ENCODE peak calls at places on chromosomes 13 and 19, in nine cellular contexts. K is MM.1S, I is prostate gland, R is colonic mucosa, G is fibroblast of lung, B is GM23248, U is tibial artery, H is stomach, A is upper lobe of right lung. C is an unnamed sample. For H3K9me3, the result is how much of the 10 kb centered on the place peaks cover.

GRCh38 chr13:93286047-93286446 is 59.4 kb downstream of the GPC6 start:
- DNase-seq in G (no peak), R (no peak), B (no peak), H (no peak), U (no peak), A (no peak), I (no peak), K (no peak), C (no peak)

GRCh38 chr19:19051478-19052213 is 12.1 kb upstream of the SLC25A42 start:
- DNase-seq in R (no peak), K (no peak), A (no peak), I (no peak), B (no peak), U (no peak), G (no peak), H (no peak), C (no peak)

GRCh38 chr19:13077233-13077632 is 25.4 kb downstream of the LYL1 start:
- DNase-seq in G (no peak), I (no peak), H (no peak), B (no peak), U (no peak), A (no peak), K (peak), R (no peak), C (no peak)

GRCh38 chr13:41356788-41357187 is 45.7 kb downstream of the NAA16 start:
- DNase-seq in B (no peak), R (no peak), H (no peak), K (no peak), A (no peak), I (no peak), G (no peak), U (no peak), C (no peak)

GRCh38 chr19:28023064-28023463 is 1189.9 kb downstream of the UQCRFS1 start:
- DNase-seq in G (peak), A (no peak), K (no peak), I (no peak), R (no peak), U (no peak), B (peak), H (no peak), C (no peak)

GRCh38 chr19:14516746-14517438 is 1.3 kb downstream of the DNAJB1 start:
- DNase-seq in A (no peak), B (peak), I (no peak), G (no peak), H (no peak), R (peak), K (no peak), U (no peak), C (peak)

GRCh38 chr13:25967144-25967543 is 84.7 kb downstream of the SHISA2 start:
- DNase-seq in U (no peak), K (no peak), B (no peak), A (no peak), G (no peak), H (no peak), R (no peak), I (no peak), C (no peak)

GRCh38 chr13:94660695-94661324 is 51.5 kb downstream of the SOX21 start:
- DNase-seq in H (no peak), A (no peak), G (peak), U (no peak), B (peak), K (peak), I (no peak), R (no peak), C (peak)

GRCh38 chr13:30698023-30698422 is 37.3 kb upstream of the ALOX5AP start:
- DNase-seq in K (no peak), U (peak), B (peak), G (peak), R (no peak), I (no peak), H (no peak), A (no peak), C (no peak)

GRCh38 chr13:110893571-110893970 is 21.3 kb downstream of the ANKRD10 start:
- DNase-seq in I (no peak), B (no peak), U (no peak), A (no peak), H (no peak), K (no peak), R (no peak), G (no peak), C (no peak)

GRCh38 chr19:39582891-39583625 is 19.3 kb upstream of the LGALS13 start:
- DNase-seq in R (no peak), H (no peak), K (no peak), G (no peak), A (no peak), I (no peak), U (no peak), B (no peak), C (no peak)

GRCh38 chr13:96762876-96763275 is 231.4 kb downstream of the OXGR1 start:
- DNase-seq in U (no peak), K (no peak), R (no peak), I (no peak), G (peak), H (no peak), A (no peak), B (peak), C (no peak)

GRCh38 chr19:47158367-47158791 is 27.7 kb downstream of the SAE1 start:
- DNase-seq in B (no peak), U (no peak), H (no peak), K (no peak), I (no peak), R (peak), G (no peak), A (no peak), C (no peak)

GRCh38 chr13:47038196-47038595 is 141.3 kb upstream of the HTR2A start:
- DNase-seq in H (no peak), R (no peak), G (peak), I (no peak), U (no peak), B (peak), K (no peak), A (no peak), C (no peak)

DNA sequence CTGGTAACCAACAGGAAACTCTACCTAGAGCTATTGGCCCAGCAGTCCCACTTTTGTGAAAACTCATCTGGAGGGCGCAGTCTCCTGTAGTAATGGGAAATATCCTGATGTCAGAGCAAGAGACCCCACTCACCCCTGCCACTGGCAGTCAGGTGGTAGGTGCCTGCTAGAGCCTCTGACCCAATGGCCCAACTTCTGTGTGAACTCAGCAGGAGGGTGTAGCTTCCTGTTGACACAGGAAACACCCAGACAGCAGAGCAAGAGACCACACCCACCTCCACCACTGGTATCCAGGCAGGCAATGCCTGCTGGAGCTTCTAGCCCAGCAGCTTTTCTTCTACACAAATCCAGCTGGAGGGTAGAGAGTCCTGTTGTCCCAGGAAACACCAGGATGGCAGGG is 1176.8 kb upstream of the PRR20A start:
- DNase-seq in U (no peak), I (no peak), A (no peak), R (no peak), H (no peak), G (no peak), K (no peak), B (no peak), C (no peak)
- H3K9me3 ChIP-seq in U (under half), I (under half), A (under half), R (under half), H (under half), G (under half), K (under half), B (under half), C (under half)

GRCh38 chr19:35845215-35846037 is 6.9 kb downstream of the NPHS1 start:
- DNase-seq in B (peak), A (no peak), R (peak), H (no peak), U (no peak), I (no peak), K (no peak), G (no peak), C (no peak)

GRCh38 chr19:35841961-35842595 is 10.2 kb downstream of the NPHS1 start:
- DNase-seq in B (no peak), U (no peak), G (no peak), H (no peak), R (no peak), I (no peak), K (no peak), A (no peak), C (no peak)

GRCh38 chr19:35844482-35845214 is 7.7 kb downstream of the NPHS1 start:
- DNase-seq in H (no peak), G (no peak), A (no peak), B (no peak), U (no peak), K (no peak), I (no peak), R (no peak), C (no peak)

GRCh38 chr19:35842666-35843272 is 9.5 kb downstream of the NPHS1 start:
- DNase-seq in U (no peak), I (no peak), G (no peak), H (no peak), R (no peak), B (no peak), K (no peak), A (no peak), C (no peak)

GRCh38 chr19:35843676-35844481 is 8.4 kb downstream of the NPHS1 start:
- DNase-seq in U (no peak), H (peak), B (peak), I (no peak), G (no peak), K (no peak), R (peak), A (no peak), C (no peak)
- H3K27ac ChIP-seq in U (no peak), H (no peak), B (no peak), I (no peak), G (no peak), K (no peak), R (no peak), A (no peak), C (no peak)

GRCh38 chr19:42396542-42397314 is 6.6 kb upstream of the CNFN start:
- DNase-seq in R (peak), H (peak), A (peak), K (peak), U (peak), G (peak), I (peak), B (peak), C (peak)
- H3K4me3 ChIP-seq in R (peak), H (peak), A (peak), K (peak), U (peak), G (peak), I (peak), B (peak), C (peak)

GRCh38 chr19:57105976-57106610 is 13.7 kb upstream of the USP29 start:
- DNase-seq in A (no peak), H (no peak), K (no peak), G (no peak), R (no peak), I (no peak), B (no peak), U (no peak), C (no peak)

GRCh38 chr19:57106646-57107235 is 13.0 kb upstream of the USP29 start:
- DNase-seq in I (no peak), U (no peak), A (no peak), G (no peak), R (no peak), H (no peak), B (no peak), K (no peak), C (no peak)

GRCh38 chr19:57110592-57111328 is 9.0 kb upstream of the USP29 start:
- DNase-seq in K (no peak), G (no peak), A (no peak), B (peak), I (no peak), R (no peak), U (no peak), H (no peak), C (peak)

GRCh38 chr19:57111329-57111644 is 8.5 kb upstream of the USP29 start:
- DNase-seq in A (no peak), G (no peak), I (no peak), R (no peak), B (no peak), K (no peak), H (no peak), U (no peak), C (no peak)
- H3K9me3 ChIP-seq in A (under half), G (under half), I (under half), R (under half), B (under half), K (under half), H (half or more), U (under half), C (under half)

DNA sequence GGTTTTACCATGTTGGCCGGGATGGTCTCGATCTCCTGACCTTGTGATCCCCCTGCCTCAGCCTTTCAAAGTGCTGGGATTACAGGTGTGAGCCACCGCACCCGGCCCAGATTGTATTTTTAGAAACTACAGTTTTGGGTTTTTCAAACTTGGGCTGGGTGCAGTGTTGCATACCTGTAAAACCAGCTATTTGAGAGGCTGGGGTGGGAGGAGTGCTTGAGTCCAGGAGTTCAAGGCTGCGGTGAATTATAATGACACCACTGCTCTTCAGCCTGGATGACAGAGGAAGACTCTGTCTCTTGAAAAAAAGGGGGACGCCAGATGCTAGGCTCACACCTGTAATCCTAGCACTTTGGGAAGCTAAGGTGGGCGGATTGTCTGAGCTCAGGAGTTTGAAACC is 4.2 kb downstream of the CHAF1A start:
- DNase-seq in G (no peak), H (no peak), A (no peak), R (no peak), B (no peak), U (no peak), K (no peak), I (no peak), C (no peak)
- H3K27ac ChIP-seq in G (no peak), H (no peak), A (no peak), R (no peak), B (no peak), U (no peak), K (no peak), I (peak), C (no peak)

DNA sequence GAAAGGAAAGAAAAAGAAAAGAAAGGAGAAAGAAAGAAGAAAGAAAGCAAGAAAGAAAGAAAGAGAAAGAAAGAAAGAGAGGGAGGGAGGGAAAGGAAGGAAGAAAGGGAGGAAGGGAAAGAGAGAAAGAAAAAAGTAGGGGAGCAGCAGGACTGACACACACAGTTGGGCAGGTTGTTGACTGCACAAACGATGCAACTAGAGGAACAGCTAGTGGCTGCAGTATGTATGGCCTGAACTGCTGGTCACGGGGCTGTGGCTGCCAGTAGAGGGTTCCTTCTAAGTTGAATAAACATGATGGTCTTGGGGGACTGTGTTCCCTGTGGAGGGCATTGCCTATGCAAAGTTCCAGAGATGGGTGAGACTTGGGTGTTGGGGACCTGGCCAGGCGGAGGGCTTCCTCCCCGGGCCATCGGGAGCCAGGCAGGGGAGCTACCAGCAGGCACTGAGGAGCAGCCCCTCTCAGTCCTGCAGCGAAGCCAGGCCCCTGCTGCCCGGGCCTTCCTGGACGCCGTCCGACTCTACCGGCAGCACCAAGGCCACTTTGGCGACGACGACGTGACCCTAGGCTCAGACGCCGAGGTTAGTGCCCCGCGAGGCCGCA is 16.7 kb upstream of the COLGALT1 start:
- DNase-seq in K (no peak), U (no peak), H (no peak), A (no peak), B (peak), G (no peak), R (no peak), I (no peak), C (peak)
- H3K4me3 ChIP-seq in K (no peak), U (peak), H (peak), A (peak), B (peak), G (peak), R (peak), I (peak), C (peak)

DNA sequence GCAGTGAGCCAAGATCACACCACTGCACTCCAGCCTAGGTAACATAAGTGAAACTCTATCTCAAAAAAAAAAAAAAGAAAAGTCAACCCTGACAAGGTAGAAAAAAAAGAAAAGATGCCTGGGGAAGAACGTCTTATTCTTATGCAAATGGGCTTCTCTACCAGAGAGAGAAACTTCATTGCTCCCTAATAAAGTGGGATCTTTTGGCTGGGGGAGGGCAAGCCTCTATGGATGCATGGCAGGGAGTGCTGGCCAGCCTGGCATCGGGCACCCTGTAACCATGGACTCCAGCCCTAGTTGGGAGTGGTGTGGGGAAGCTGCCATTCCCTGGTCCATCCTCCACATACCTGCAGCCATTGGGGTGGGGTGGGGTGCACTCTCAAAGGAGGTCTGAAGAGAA is 30.7 kb upstream of the ZNF728 start:
- DNase-seq in K (no peak), R (no peak), B (no peak), H (no peak), I (no peak), A (no peak), U (no peak), G (no peak), C (no peak)
- H3K9me3 ChIP-seq in K (under half), R (under half), B (under half), H (half or more), I (under half), A (under half), U (under half), G (under half), C (under half)

GRCh38 chr19:32966750-32967149 is 5.0 kb downstream of the CEP89 start:
- DNase-seq in R (no peak), A (no peak), K (no peak), B (no peak), G (no peak), H (no peak), U (no peak), I (no peak), C (no peak)

GRCh38 chr19:32969549-32969948 is 2.2 kb downstream of the CEP89 start:
- DNase-seq in B (no peak), I (no peak), R (no peak), A (no peak), H (no peak), G (no peak), U (no peak), K (no peak), C (no peak)

GRCh38 chr19:32971715-32972540 is at the start of the genes CEP89 and FAAP24:
- DNase-seq in B (peak), G (peak), H (peak), R (peak), K (peak), A (peak), I (peak), U (peak), C (peak)

GRCh38 chr19:32976223-32976805 is 4.3 kb downstream of the FAAP24 start:
- DNase-seq in K (peak), G (peak), H (peak), I (peak), B (peak), U (no peak), A (peak), R (peak), C (peak)

DNA sequence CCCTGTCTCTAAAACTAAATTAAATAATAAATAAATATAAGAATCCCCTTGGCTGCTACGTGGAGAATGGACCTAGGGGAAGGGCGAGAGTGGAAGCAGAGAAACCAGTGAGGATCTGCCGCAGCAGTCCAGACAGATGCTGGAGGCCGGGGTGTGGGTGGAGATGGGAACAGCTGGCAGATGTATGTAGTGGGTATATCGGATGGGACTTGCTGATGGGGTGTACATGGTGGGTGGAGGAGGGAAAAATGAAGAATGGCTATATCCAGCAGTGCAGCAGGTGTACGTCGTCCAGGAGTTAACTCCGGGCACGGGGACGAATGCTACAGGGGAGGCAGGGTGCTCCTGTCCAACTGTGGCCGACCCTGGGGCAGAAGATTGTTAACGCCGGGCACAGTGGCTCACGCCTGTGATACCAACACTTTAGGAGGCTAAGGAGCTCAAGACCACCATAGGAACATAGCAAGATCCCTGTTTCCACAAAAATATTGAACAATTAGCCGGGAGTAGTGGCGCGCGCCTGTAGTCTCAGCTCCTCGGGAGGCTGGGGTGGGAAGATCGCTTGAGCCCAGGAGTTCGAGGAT is 654 bp downstream of the CEP89 start:
- DNase-seq in B (peak), I (no peak), G (peak), K (no peak), H (no peak), U (no peak), R (no peak), A (no peak), C (no peak)
- H3K27ac ChIP-seq in B (peak), I (peak), G (peak), K (no peak), H (peak), U (peak), R (no peak), A (no peak), C (no peak)

GRCh38 chr13:79663420-79663819 is 182.5 kb downstream of the NDFIP2 start:
- DNase-seq in I (no peak), R (no peak), H (no peak), G (no peak), B (no peak), A (no peak), U (no peak), K (no peak), C (no peak)
- H3K4me3 ChIP-seq in I (no peak), R (no peak), H (no peak), G (no peak), B (no peak), A (no peak), U (no peak), K (no peak), C (no peak)

C was measured in OCI-LY7.